ENCODE peak calls at places on chromosome 6, in ten cellular contexts. N, G, H, K, Z, P, E, V, A and S are unnamed samples.

GRCh38 chr6:1688396-1688795 is 78.7 kb downstream of the FOXC1 start:
- DNase-seq in H (no peak), G (no peak), N (no peak), V (no peak), Z (no peak), A (no peak), P (no peak), E (no peak), K (no peak), S (no peak)

GRCh38 chr6:119587537-119587936 is 238.0 kb upstream of the MAN1A1 start:
- DNase-seq in K (no peak), Z (peak), A (no peak), P (peak), E (no peak), N (peak), G (no peak), V (no peak), H (no peak), S (no peak)

GRCh38 chr6:36604090-36605060 is 10.2 kb downstream of the SRSF3 start:
- DNase-seq in G (peak), H (no peak), K (no peak), V (peak), N (no peak), E (no peak), A (no peak), P (no peak), Z (no peak), S (peak)

GRCh38 chr6:105161411-105161810 is 18.4 kb downstream of the POPDC3 start:
- DNase-seq in V (no peak), N (no peak), P (no peak), K (no peak), E (no peak), H (no peak), G (no peak), Z (no peak), A (no peak), S (no peak)

GRCh38 chr6:109896333-109896732 is 81.8 kb upstream of the GPR6 start:
- DNase-seq in E (no peak), K (no peak), A (no peak), Z (peak), V (no peak), P (no peak), N (peak), H (no peak), G (no peak), S (no peak)

GRCh38 chr6:126546771-126547170 is 206.9 kb downstream of the CENPW start:
- DNase-seq in E (no peak), N (peak), H (no peak), A (no peak), V (no peak), G (no peak), K (no peak), P (no peak), Z (peak), S (no peak)

GRCh38 chr6:127793396-127793795 is 107.5 kb downstream of the THEMIS start:
- DNase-seq in P (no peak), N (no peak), G (no peak), H (no peak), K (no peak), Z (no peak), A (no peak), E (no peak), V (no peak), S (no peak)

GRCh38 chr6:116866281-116866871 is 10.7 kb upstream of the RFX6 start:
- DNase-seq in K (no peak), N (peak), G (no peak), V (no peak), H (no peak), Z (no peak), P (no peak), A (no peak), E (no peak), S (no peak)

GRCh38 chr6:137076277-137077068 is 31.7 kb upstream of the IL20RA start:
- DNase-seq in K (peak), V (peak), A (peak), P (peak), H (peak), G (no peak), N (peak), E (peak), Z (peak), S (no peak)

GRCh38 chr6:1912731-1913130 is 303.0 kb downstream of the FOXC1 start:
- DNase-seq in E (no peak), Z (no peak), K (no peak), N (no peak), G (no peak), H (no peak), V (no peak), A (no peak), P (no peak), S (no peak)

GRCh38 chr6:161029195-161029809 is 37.7 kb downstream of the MAP3K4 start:
- DNase-seq in Z (peak), P (no peak), G (no peak), A (no peak), V (no peak), E (no peak), K (no peak), N (peak), H (no peak), S (no peak)

GRCh38 chr6:139587469-139587868 is 213.0 kb upstream of the CITED2 start:
- DNase-seq in K (no peak), P (no peak), A (peak), E (no peak), N (peak), V (no peak), H (no peak), Z (peak), G (no peak), S (no peak)

GRCh38 chr6:74967821-74968220 is 238.0 kb downstream of the COL12A1 start:
- DNase-seq in Z (no peak), N (no peak), E (no peak), G (no peak), H (no peak), K (no peak), V (no peak), P (no peak), A (no peak), S (no peak)

DNA sequence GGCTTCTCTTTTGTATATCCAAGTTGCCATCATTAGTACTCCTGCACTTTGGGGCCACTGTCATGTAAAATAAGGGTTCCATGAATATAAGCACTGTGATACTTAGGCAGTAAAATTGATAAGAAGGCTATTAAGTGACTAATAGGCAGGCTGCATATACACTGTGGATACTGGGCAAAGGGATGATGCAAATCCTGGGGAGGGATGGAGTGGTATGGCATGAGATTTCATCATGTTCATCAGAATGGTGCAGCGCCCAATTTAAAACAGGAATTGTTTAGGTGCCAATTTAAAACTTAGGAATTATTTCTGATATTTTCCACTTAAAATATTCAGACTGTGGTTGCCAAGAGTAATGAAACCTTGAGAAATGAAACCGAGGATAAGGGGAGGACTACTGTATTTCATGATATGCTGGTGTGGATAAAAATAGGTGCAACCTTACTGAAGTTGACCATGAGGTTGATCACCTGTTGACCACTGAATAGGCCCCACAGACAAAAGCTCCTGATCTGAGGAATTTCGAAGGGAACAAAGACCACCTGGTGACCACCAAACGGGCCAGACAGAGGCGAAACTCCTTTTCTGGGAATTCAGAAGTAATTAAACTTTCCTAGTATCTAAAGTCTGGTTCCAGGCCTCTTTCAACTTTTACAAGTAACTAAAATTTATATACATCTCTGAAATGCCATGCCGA is 4.9 kb upstream of the TRIM39 start:
- DNase-seq in E (no peak), Z (peak), V (no peak), P (no peak), G (no peak), N (peak), K (no peak), H (no peak), A (no peak), S (no peak)
- H3K4me3 ChIP-seq in E (no peak), Z (no peak), V (no peak), P (no peak), G (no peak), N (no peak), K (no peak), H (no peak), A (no peak), S (no peak)

DNA sequence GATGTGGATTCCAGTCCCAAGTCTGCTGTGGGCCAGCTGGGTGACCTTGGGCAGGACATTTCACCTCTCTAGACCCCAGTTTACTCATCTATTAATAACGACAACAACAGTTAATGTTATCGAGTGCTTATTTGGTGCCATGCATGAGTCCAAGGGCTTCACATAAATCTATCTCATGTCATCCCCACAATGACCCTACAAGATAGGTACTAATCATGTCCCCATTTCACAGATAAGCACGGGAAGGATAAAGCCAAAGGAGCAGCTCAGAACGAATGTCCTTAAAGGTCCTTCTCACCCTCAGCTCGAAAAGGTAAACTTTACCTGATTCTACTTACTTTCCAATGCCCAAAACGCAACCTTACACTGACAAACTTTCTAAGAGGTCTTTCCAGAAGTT is 35.7 kb downstream of the TRAM2 start:
- DNase-seq in G (no peak), N (no peak), P (no peak), Z (no peak), K (no peak), E (no peak), A (no peak), H (no peak), V (no peak), S (no peak)
- H3K27ac ChIP-seq in G (no peak), N (peak), P (no peak), Z (peak), K (no peak), E (no peak), A (no peak), H (no peak), V (peak), S (peak)

GRCh38 chr6:81788748-81789147 is 36.3 kb upstream of the TENT5A start:
- DNase-seq in A (peak), P (no peak), Z (no peak), H (no peak), N (no peak), E (no peak), G (no peak), K (no peak), V (no peak), S (no peak)

GRCh38 chr6:81785340-81785739 is 32.9 kb upstream of the TENT5A start:
- DNase-seq in H (no peak), G (no peak), A (no peak), V (no peak), E (no peak), Z (no peak), P (no peak), N (no peak), K (no peak), S (no peak)

GRCh38 chr6:81789303-81789702 is 36.8 kb upstream of the TENT5A start:
- DNase-seq in K (no peak), H (no peak), Z (no peak), P (no peak), N (no peak), E (no peak), G (no peak), V (no peak), A (no peak), S (no peak)

GRCh38 chr6:81786159-81786558 is 33.7 kb upstream of the TENT5A start:
- DNase-seq in E (no peak), Z (peak), G (no peak), V (no peak), K (no peak), N (no peak), P (no peak), A (no peak), H (no peak), S (no peak)

GRCh38 chr6:81787313-81788068 is 35.0 kb upstream of the TENT5A start:
- DNase-seq in K (no peak), P (no peak), E (no peak), G (no peak), N (peak), H (no peak), A (peak), Z (peak), V (no peak), S (no peak)
- H3K4me3 ChIP-seq in K (no peak), P (no peak), E (no peak), G (no peak), N (no peak), H (no peak), A (peak), Z (peak), V (no peak), S (peak)

GRCh38 chr6:13406051-13406477 is 77.7 kb upstream of the TBC1D7 start:
- DNase-seq in N (no peak), H (no peak), A (peak), E (no peak), Z (no peak), G (peak), V (no peak), K (no peak), P (no peak), S (no peak)

GRCh38 chr6:13407709-13408695 is 79.4 kb downstream of the GFOD1 start:
- DNase-seq in A (peak), Z (peak), K (no peak), V (no peak), N (peak), E (peak), G (no peak), P (peak), H (no peak), S (no peak)

GRCh38 chr6:13407368-13407708 is 79.0 kb upstream of the TBC1D7 start:
- DNase-seq in A (no peak), Z (no peak), P (no peak), V (no peak), G (no peak), H (no peak), K (no peak), N (no peak), E (no peak), S (no peak)

GRCh38 chr6:13404892-13405254 is 76.5 kb upstream of the TBC1D7 start:
- DNase-seq in G (peak), V (no peak), P (no peak), E (no peak), N (no peak), Z (no peak), K (no peak), H (no peak), A (no peak), S (no peak)

GRCh38 chr6:13406781-13407180 is 78.4 kb upstream of the TBC1D7 start:
- DNase-seq in H (no peak), E (no peak), V (no peak), K (no peak), Z (no peak), N (no peak), P (no peak), A (peak), G (no peak), S (no peak)
- H3K27ac ChIP-seq in H (no peak), E (peak), V (peak), K (peak), Z (no peak), N (no peak), P (peak), A (peak), G (peak), S (peak)

GRCh38 chr6:71187136-71187535 is 101.5 kb upstream of the OGFRL1 start:
- DNase-seq in K (no peak), H (no peak), G (no peak), A (no peak), P (no peak), E (no peak), Z (no peak), V (no peak), N (no peak), S (no peak)

DNA sequence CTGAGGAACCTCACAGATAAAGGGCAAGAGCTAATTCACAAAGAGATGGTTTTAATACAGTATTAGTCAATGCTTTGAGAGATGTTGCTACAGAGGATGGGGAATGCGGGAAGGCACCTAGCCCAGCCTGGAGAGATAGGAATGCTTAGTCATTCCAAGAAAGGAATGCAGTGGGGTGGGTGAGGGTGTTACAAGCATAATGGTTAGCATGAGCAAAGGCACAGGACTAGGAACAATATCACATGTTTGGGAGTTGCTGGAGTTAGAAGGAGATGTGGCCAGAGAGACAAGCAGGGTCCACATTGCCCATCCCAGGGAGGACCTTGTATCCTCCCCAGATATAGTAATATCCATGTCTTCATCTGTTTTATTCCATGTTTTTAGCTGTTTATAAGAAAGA is 107.0 kb upstream of the OGFRL1 start:
- DNase-seq in N (peak), K (no peak), Z (peak), E (no peak), H (no peak), V (no peak), A (peak), P (no peak), G (no peak), S (no peak)
- H3K4me3 ChIP-seq in N (no peak), K (no peak), Z (no peak), E (no peak), H (no peak), V (no peak), A (no peak), P (no peak), G (no peak), S (no peak)